ENCODE peak calls at places on chromosomes 2 and 18, in six cellular contexts. N, I, G, W, J and R are unnamed samples.

GRCh38 chr2:7356909-7357584 is 439.8 kb downstream of the RNF144A start:
- DNase-seq in W (no peak), I (no peak), J (no peak), N (peak), G (no peak), R (no peak)

GRCh38 chr2:26430826-26431225 is 29.1 kb downstream of the DRC1 start:
- DNase-seq in J (no peak), W (no peak), I (peak), G (no peak), N (no peak), R (no peak)

GRCh38 chr2:2855297-2855696 is 522.3 kb downstream of the EIPR1 start:
- DNase-seq in G (no peak), W (no peak), J (no peak), N (no peak), I (no peak), R (no peak)

GRCh38 chr2:864501-865106 is 86.0 kb upstream of the SNTG2 start:
- DNase-seq in G (peak), N (no peak), J (no peak), I (no peak), W (no peak), R (no peak)

GRCh38 chr2:3631851-3632659 is 25.9 kb upstream of the ALLC start:
- DNase-seq in I (no peak), G (peak), N (no peak), J (no peak), W (no peak), R (peak)

GRCh38 chr2:38146917-38147307 is 71.0 kb upstream of the CYP1B1 start:
- DNase-seq in G (no peak), N (peak), J (peak), I (peak), W (no peak), R (peak)

GRCh38 chr18:74289137-74289536 is 2.6 kb downstream of the CYB5A start:
- DNase-seq in I (peak), J (no peak), W (no peak), N (no peak), G (no peak), R (no peak)

GRCh38 chr2:74017181-74017580 is 32.5 kb downstream of the TET3 start:
- DNase-seq in N (no peak), I (no peak), W (no peak), J (no peak), G (no peak), R (no peak)

GRCh38 chr2:129762386-129763189 is 216.9 kb upstream of the RAB6C start:
- DNase-seq in W (no peak), I (no peak), G (no peak), N (no peak), J (no peak), R (no peak)

GRCh38 chr2:49210191-49210590 is 55.9 kb upstream of the FSHR start:
- DNase-seq in I (no peak), W (no peak), G (no peak), J (no peak), N (peak), R (no peak)

GRCh38 chr2:99425022-99425421 is 64.8 kb downstream of the REV1 start:
- DNase-seq in I (peak), W (peak), N (peak), J (no peak), G (no peak), R (no peak)

GRCh38 chr2:67446504-67446911 is 49.4 kb downstream of the ETAA1 start:
- DNase-seq in J (no peak), W (no peak), N (peak), G (no peak), I (peak), R (no peak)

GRCh38 chr2:102895386-102895785 is 133.6 kb downstream of the TMEM182 start:
- DNase-seq in J (no peak), W (no peak), G (no peak), I (no peak), N (no peak), R (no peak)

GRCh38 chr2:9699139-9699823 is 68.5 kb upstream of the YWHAQ start:
- DNase-seq in I (peak), J (peak), N (no peak), G (no peak), W (no peak), R (no peak)

GRCh38 chr2:205188516-205189138 is 493.7 kb upstream of the NRP2 start:
- DNase-seq in W (peak), G (no peak), I (peak), N (peak), J (peak), R (peak)

GRCh38 chr2:197387179-197387578 is 47.6 kb downstream of the SF3B1 start:
- DNase-seq in I (no peak), J (no peak), N (no peak), W (no peak), G (no peak), R (no peak)

GRCh38 chr2:204110250-204111183 is 174.0 kb downstream of the ICOS start:
- DNase-seq in J (no peak), N (no peak), G (no peak), I (peak), W (no peak), R (no peak)

GRCh38 chr2:172305066-172305465 is 122.3 kb upstream of the ITGA6 start:
- DNase-seq in N (no peak), I (no peak), W (no peak), G (no peak), J (no peak), R (no peak)

GRCh38 chr2:95272299-95272751 is 1.9 kb upstream of the PROM2 start:
- DNase-seq in I (no peak), W (no peak), N (peak), G (no peak), J (no peak), R (no peak)

GRCh38 chr2:12287220-12287751 is 429.4 kb upstream of the TRIB2 start:
- DNase-seq in N (no peak), J (no peak), W (no peak), I (peak), G (no peak), R (no peak)

GRCh38 chr2:174522553-174522952 is 35.7 kb upstream of the GPR155 start:
- DNase-seq in W (no peak), G (no peak), I (peak), J (peak), N (no peak), R (no peak)

GRCh38 chr2:70396589-70396988 is 94.7 kb upstream of the FAM136A start:
- DNase-seq in N (no peak), G (no peak), J (no peak), I (no peak), W (no peak), R (no peak)

DNA sequence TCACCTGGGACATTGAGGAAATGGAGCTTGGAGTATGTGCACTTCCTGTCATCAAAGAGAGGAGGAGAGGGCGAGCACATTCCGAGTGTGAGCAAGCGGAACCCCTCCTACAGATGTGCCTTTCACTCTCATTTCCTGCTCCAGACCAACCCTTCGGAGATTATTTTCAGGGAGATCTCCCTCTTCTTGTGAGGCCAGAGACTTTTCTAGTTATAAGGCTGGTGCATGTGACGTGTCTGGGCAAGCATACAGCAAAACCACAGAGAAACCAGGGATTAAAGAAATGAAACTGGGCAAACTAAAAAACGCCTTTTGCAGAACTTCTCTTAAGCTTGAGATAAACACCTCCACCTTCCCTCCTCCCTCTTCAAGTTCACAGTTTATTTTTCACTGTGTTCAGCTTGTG is 409.2 kb upstream of the TCF4 start:
- DNase-seq in N (no peak), W (no peak), I (peak), J (no peak), G (no peak), R (no peak)
- TF ChIP-seq CTCF in N (no peak), W (no peak), I (no peak), J (no peak), G (no peak), R (no peak)

DNA sequence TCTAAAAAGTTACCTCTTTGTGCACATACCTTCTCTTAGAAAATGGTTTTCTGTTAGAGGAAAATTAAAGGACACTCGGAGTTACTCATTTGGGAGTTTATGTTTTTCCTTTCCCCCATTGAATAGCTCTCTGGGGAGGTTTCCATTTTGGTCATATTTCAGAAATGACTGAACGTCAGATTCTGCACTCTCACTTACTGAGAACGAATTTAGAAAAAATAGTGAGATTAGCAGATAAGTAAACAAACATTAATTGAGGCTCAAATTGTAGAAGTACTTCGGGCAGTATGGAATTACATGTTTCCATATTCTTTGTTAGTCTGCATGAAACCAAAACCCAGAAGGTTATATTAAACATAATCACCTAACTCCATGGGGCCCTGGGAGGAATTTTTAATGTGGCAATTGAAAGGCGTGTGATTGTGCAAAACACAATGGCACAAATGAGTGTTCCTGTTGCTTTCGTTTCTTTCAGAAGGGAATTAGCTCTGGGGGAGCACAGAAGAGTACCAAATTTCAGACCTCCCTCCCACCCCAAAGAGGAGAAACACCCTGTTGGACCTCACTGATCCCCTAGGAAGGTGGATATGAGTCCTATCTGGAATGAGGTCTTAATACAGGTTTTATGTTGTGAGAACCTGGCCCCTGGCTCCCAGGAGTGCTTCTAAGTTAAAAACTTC is 212.3 kb downstream of the BCL2 start:
- DNase-seq in J (no peak), I (no peak), N (no peak), W (no peak), G (no peak), R (no peak)
- H3K27ac ChIP-seq in J (no peak), I (no peak), N (no peak), W (no peak), G (no peak), R (no peak)

DNA sequence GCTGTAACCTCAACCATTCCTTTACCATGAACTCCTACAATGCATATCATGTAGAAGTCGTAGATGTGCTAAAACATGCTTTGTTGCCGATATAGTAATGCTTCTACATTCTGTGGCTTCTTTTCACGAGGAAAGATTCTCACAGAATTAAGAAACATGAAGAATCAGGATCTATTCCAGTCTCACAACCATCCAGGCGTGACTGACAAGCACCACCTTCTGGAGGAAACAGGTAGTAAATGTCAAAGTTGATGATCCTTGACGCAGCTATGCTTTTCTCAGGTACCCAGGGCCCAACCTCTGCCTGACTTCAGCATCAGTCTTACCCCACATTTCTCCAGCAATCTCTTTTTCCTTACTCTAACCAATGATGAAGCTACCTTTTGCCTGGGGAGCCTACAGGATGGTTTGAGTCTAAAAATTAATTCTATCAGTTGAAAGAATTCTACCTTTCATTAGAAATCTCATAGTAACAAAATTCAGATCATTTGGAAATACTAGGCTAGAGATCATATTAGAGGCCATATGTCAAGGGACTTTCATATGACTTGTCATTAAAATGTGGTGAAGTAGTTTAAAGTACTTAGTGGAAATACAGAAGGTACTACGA is 123.3 kb upstream of the RND3 start:
- DNase-seq in N (peak), W (no peak), G (no peak), J (peak), I (peak), R (no peak)
- TF ChIP-seq CTCF in N (peak), W (peak), G (peak), J (peak), I (peak), R (no peak)

GRCh38 chr2:241191101-241191500 is 2.6 kb downstream of the ANO7 start:
- DNase-seq in W (no peak), N (no peak), G (no peak), J (no peak), I (no peak), R (peak)

GRCh38 chr2:241189856-241190201 is 1.4 kb downstream of the ANO7 start:
- DNase-seq in W (no peak), I (no peak), N (no peak), J (no peak), G (no peak), R (no peak)

GRCh38 chr2:241188386-241189092 is at the start of gene ANO7:
- DNase-seq in W (no peak), N (no peak), I (no peak), G (peak), J (peak), R (no peak)

GRCh38 chr2:241189093-241189855 is 797 bp downstream of the ANO7 start:
- DNase-seq in J (no peak), G (no peak), N (no peak), I (no peak), W (no peak), R (no peak)

DNA sequence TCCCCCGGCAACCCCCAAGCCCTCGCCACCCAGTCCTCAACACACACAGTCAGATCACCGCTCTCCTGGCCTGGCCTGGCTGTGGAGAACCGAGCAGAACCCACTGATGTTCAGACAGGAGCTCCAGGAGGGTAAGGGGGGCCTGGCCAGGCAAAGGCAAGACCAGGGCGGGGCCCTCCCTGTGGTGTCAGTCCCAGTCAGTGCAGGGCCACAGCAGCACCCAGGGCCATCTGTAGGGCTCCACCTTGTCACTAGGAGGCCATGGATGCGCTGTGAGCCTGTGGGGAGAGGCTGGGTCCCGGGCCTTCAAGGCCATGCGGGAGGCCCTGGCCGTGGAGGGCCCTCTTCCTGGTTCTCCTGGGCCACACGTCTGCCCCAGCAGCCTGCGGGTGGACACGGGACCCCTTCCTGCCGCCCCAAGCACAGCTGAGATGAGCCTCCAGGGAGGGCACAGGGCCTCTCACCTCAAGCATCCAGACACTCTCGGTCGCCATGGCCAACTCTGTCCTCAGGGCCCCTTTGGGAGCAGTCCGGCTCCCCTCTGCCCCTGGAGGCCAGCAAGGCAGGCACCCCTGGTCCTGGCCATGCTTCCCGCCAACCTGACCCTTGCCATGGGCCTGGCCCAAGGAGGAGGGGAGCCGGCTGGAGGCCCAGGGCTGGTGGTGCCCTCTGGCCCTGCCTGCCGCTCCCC is 2.0 kb downstream of the ANO7 start:
- DNase-seq in W (no peak), J (peak), G (no peak), N (no peak), I (no peak), R (peak)
- H3K27ac ChIP-seq in W (no peak), J (no peak), G (no peak), N (no peak), I (no peak), R (no peak)

GRCh38 chr2:79530443-79530842 is 17.6 kb downstream of the CTNNA2 start:
- DNase-seq in N (no peak), W (no peak), J (peak), G (no peak), I (no peak), R (no peak)
- TF ChIP-seq CTCF in N (no peak), W (no peak), J (peak), G (no peak), I (no peak), R (no peak)

DNA sequence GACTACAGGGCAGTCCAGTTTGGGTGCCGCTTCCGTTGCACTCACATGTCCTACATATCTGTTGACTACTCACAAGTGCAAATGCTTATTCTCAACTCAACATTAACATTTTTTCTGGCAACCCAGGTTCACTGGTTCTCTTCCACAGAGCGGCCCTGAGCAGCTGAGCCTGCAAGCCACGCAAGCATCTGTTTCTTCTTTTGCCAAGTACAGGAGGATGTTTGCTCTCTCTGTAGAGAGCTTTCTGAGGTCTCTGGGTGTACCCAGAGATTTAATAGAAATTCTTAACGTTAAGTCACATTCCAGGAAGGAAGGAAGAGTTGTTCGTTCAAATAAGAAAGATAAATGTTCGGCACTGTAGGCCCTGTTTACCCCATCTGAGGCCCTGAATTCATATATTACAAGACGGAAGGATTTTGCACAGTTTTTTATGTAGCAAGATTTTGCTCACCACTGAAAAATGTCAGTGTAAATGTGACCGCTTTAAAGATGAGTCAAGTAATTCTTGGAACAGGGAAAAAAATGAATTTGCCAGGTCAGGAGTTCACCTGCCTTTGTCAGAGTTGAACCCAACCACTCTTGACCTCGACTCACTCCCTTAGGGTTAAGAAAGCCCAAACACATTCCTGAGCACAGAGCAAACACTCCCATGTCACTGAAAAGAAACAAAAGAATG is 30.1 kb downstream of the KCTD18 start:
- DNase-seq in G (no peak), W (no peak), I (peak), N (no peak), J (peak), R (no peak)
- H3K27ac ChIP-seq in G (no peak), W (peak), I (no peak), N (no peak), J (peak), R (no peak)